ENCODE peak calls at places on chromosome 9, in nine cellular contexts. Z is transverse colon, O is astrocyte, W is HCT116, J is endodermal cell, B is cardiac muscle cell, S is mucosa of descending colon, G is lower leg skin, E is body of pancreas. X is an unnamed sample.

GRCh38 chr9:77832647-77833046 is 184.5 kb upstream of the GNA14 start:
- DNase-seq in Z (no peak), O (no peak), W (no peak), J (no peak), B (no peak), S (no peak), G (no peak), E (no peak), X (no peak)

GRCh38 chr9:136520053-136520540 is 25.8 kb downstream of the NOTCH1 start:
- DNase-seq in Z (peak; percentile 88), O (no peak), W (no peak), J (no peak), B (no peak), S (peak; percentile 88), G (no peak), E (peak; percentile 54), X (no peak)

GRCh38 chr9:734831-735511 is 106.5 kb upstream of the DMRT1 start:
- DNase-seq in Z (no peak), O (peak; percentile 98), W (no peak), J (no peak), B (no peak), S (no peak), G (no peak), E (no peak), X (peak; percentile 97)

GRCh38 chr9:116791314-116791713 is 104.2 kb downstream of the TRIM32 start:
- DNase-seq in Z (no peak), O (no peak), W (no peak), J (no peak), B (no peak), S (no peak), G (no peak), E (no peak), X (peak; percentile 46)

GRCh38 chr9:104694218-104694617 is at the start of gene OR13D1:
- DNase-seq in Z (no peak), O (no peak), W (no peak), J (no peak), B (no peak), S (no peak), G (no peak), E (no peak), X (no peak)

GRCh38 chr9:3150030-3150429 is 306.1 kb upstream of the PUM3 start:
- DNase-seq in Z (no peak), O (no peak), W (no peak), J (no peak), B (no peak), S (no peak), G (no peak), E (no peak), X (no peak)

GRCh38 chr9:80090317-80090716 is 518.6 kb downstream of the TLE4 start:
- DNase-seq in Z (no peak), O (no peak), W (no peak), J (no peak), B (no peak), S (no peak), G (no peak), E (no peak), X (no peak)

GRCh38 chr9:132811985-132812384 is 66.1 kb downstream of the AK8 start:
- DNase-seq in Z (no peak), O (no peak), W (no peak), J (no peak), B (no peak), S (no peak), G (no peak), E (no peak), X (no peak)

DNA sequence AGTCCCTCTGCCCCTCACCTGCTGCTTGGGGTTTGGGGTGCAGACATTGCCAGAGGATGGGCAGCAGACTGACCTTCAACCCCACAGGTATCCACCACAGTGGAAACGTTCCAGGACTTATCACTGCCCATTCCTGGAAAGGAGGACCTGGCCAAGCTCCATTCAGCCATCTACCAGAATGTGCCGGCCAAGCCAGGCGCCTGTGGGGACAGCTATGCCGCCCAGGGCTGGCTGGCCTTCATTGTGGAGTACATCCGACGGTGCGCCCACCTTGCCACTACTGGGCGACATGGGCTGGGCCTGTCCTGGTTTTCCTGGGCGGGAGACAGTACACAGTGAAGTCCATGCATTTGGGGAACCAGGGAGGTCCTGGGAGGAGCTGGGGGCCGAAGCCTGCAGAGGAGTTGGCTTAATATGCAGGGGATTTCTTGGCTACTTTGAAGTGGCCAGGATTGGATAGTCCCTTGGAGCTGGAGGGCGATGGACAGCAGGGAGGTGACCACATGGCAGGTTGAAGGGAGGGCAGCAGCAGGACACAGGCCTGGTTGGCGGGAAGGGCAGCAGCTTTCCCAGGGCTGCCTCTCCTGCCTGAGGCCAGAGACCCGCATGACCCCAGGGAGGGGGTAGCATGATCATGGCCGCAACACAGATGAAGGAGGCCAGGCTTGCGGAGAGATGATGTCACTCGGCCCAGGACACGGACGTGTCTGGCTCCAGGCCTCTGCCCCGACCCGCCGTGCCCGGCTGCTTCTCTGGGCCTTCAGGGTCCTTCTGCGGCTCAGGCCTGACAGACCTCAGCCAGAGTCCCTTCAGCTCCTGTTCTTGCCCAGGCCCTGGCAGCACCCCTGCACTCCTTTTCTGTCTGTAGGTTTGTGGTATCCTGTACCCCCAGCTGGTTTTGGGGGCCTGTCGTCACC is 34.6 kb downstream of the USP20 start:
- DNase-seq in Z (no peak), O (no peak), W (no peak), J (no peak), B (no peak), S (no peak), G (no peak), E (no peak), X (no peak)
- H3K4me3 ChIP-seq in Z (no peak overlapping the region), O (no peak overlapping the region), W (no peak overlapping the region), J (no peak overlapping the region), B (no peak overlapping the region), S (no peak overlapping the region), G (no peak overlapping the region), E (no peak overlapping the region), X (no peak overlapping the region)

GRCh38 chr9:10230512-10230911 is 382.3 kb downstream of the PTPRD start:
- DNase-seq in Z (no peak), O (no peak), W (no peak), J (no peak), B (no peak), S (no peak), G (no peak), E (no peak), X (no peak)

GRCh38 chr9:10226996-10227395 is 385.8 kb downstream of the PTPRD start:
- DNase-seq in Z (no peak), O (no peak), W (no peak), J (no peak), B (no peak), S (no peak), G (no peak), E (no peak), X (no peak)

GRCh38 chr9:10238087-10238486 is 374.7 kb downstream of the PTPRD start:
- DNase-seq in Z (no peak), O (no peak), W (no peak), J (no peak), B (no peak), S (no peak), G (no peak), E (no peak), X (no peak)

GRCh38 chr9:10228082-10228481 is 384.7 kb downstream of the PTPRD start:
- DNase-seq in Z (no peak), O (no peak), W (no peak), J (no peak), B (no peak), S (no peak), G (no peak), E (no peak), X (no peak)

GRCh38 chr9:10232352-10232930 is 380.4 kb downstream of the PTPRD start:
- DNase-seq in Z (no peak), O (peak; percentile 0), W (no peak), J (no peak), B (no peak), S (no peak), G (no peak), E (no peak), X (peak; percentile 13)
- TF ChIP-seq CTCF in Z (no peak), O (peak; percentile 31), W (no peak), J (peak; percentile 46), B (peak; percentile 12), S (no peak), G (no peak), E (no peak), X (peak; percentile 27)

GRCh38 chr9:115118471-115119156 is 657 bp upstream of the TNC start:
- DNase-seq in Z (peak; percentile 48), O (peak; percentile 90), W (peak; percentile 50), J (peak; percentile 95), B (peak; percentile 72), S (peak; percentile 24), G (peak; percentile 51), E (peak; percentile 22), X (peak; percentile 85)

GRCh38 chr9:115117999-115118470 is at the start of gene TNC:
- DNase-seq in Z (peak; percentile 50), O (peak; percentile 89), W (no peak), J (peak; percentile 88), B (peak; percentile 65), S (peak; percentile 29), G (peak; percentile 36), E (peak; percentile 31), X (peak; percentile 70)

GRCh38 chr9:115115924-115116323 is 2.0 kb downstream of the TNC start:
- DNase-seq in Z (no peak), O (peak; percentile 80), W (peak; percentile 16), J (no peak), B (no peak), S (no peak), G (no peak), E (no peak), X (no peak)

GRCh38 chr9:115115117-115115880 is 2.7 kb downstream of the TNC start:
- DNase-seq in Z (no peak), O (peak; percentile 63), W (no peak), J (no peak), B (no peak), S (no peak), G (no peak), E (no peak), X (no peak)

GRCh38 chr9:115116620-115117284 is 1.2 kb downstream of the TNC start:
- DNase-seq in Z (no peak), O (no peak), W (no peak), J (no peak), B (no peak), S (no peak), G (no peak), E (no peak), X (no peak)
- H3K4me3 ChIP-seq in Z (peak overlapping the region; percentile 47), O (peak overlapping the region; percentile 73), W (no peak overlapping the region), J (peak overlapping the region; percentile 84), B (no peak overlapping the region), S (no peak overlapping the region), G (no peak overlapping the region), E (no peak overlapping the region), X (no peak overlapping the region)

GRCh38 chr9:97891736-97892135 is 30.6 kb downstream of the TRMO start:
- DNase-seq in Z (no peak), O (no peak), W (no peak), J (no peak), B (no peak), S (no peak), G (no peak), E (no peak), X (no peak)

GRCh38 chr9:97900103-97900737 is 22.1 kb downstream of the TRMO start:
- DNase-seq in Z (no peak), O (peak; percentile 72), W (no peak), J (no peak), B (no peak), S (no peak), G (no peak), E (no peak), X (peak; percentile 10)

GRCh38 chr9:97900738-97901565 is 21.3 kb downstream of the TRMO start:
- DNase-seq in Z (no peak), O (peak; percentile 13), W (peak; percentile 27), J (peak; percentile 49), B (peak; percentile 41), S (no peak), G (no peak), E (peak; percentile 42), X (peak; percentile 46)

GRCh38 chr9:97889941-97890557 is 32.3 kb downstream of the TRMO start:
- DNase-seq in Z (peak; percentile 37), O (no peak), W (no peak), J (peak; percentile 91), B (peak; percentile 25), S (peak; percentile 51), G (no peak), E (peak; percentile 40), X (peak; percentile 19)

GRCh38 chr9:97895695-97896332 is 26.5 kb downstream of the TRMO start:
- DNase-seq in Z (no peak), O (no peak), W (peak; percentile 23), J (peak; percentile 87), B (no peak), S (no peak), G (no peak), E (no peak), X (no peak)
- TF ChIP-seq CTCF in Z (no peak), O (no peak), W (peak; percentile 53), J (peak; percentile 65), B (peak; percentile 22), S (no peak), G (no peak), E (no peak), X (peak; percentile 30)

X was measured in fibroblast of villous mesenchyme.